ENCODE peak calls at places on chromosomes 2 and 18, in six cellular contexts. L is AG04450; T is effector memory CD8-positive, alpha-beta T cell; K is endodermal cell; U is kidney; I is A549. M is an unnamed sample.

GRCh38 chr2:85907671-85908157 is 18.9 kb upstream of the ST3GAL5 start:
- DNase-seq in I (peak; percentile 54), T (no peak), U (no peak), K (no peak), L (no peak), M (no peak)

GRCh38 chr2:157757500-157757899 is 118.6 kb downstream of the ACVR1 start:
- DNase-seq in T (no peak), U (no peak), I (no peak), L (no peak), K (no peak), M (no peak)

GRCh38 chr2:169452080-169452479 is 27.2 kb upstream of the BBS5 start:
- DNase-seq in I (peak; percentile 64), K (no peak), T (no peak), U (no peak), L (no peak), M (no peak)

GRCh38 chr18:77701977-77702376 is 452.3 kb downstream of the GALR1 start:
- DNase-seq in K (peak; percentile 49), U (no peak), T (no peak), I (no peak), L (no peak), M (no peak)

GRCh38 chr2:199111461-199111860 is 346.3 kb downstream of the SATB2 start:
- DNase-seq in T (no peak), U (no peak), I (no peak), K (no peak), L (no peak), M (no peak)

GRCh38 chr2:211436182-211436581 is 879.8 kb downstream of the CPS1 start:
- DNase-seq in I (no peak), U (no peak), K (no peak), L (no peak), T (no peak), M (no peak)

GRCh38 chr2:55985406-55985805 is 61.8 kb upstream of the EFEMP1 start:
- DNase-seq in I (no peak), T (no peak), L (no peak), K (no peak), U (no peak), M (no peak)

GRCh38 chr18:30328839-30329238 is 713.7 kb downstream of the DSC3 start:
- DNase-seq in K (no peak), I (no peak), L (no peak), U (no peak), T (no peak), M (no peak)

GRCh38 chr2:181364492-181365175 is 92.6 kb upstream of the ITGA4 start:
- DNase-seq in I (no peak), K (no peak), L (no peak), U (no peak), T (no peak), M (no peak)

GRCh38 chr2:173077506-173078177 is 2.0 kb downstream of the MAP3K20 start:
- DNase-seq in T (no peak), U (no peak), I (no peak), L (no peak), K (no peak), M (no peak)

GRCh38 chr2:219250044-219250781 is 2.8 kb upstream of the TUBA4B start:
- DNase-seq in L (no peak), U (peak; percentile 77), K (no peak), I (no peak), T (no peak), M (no peak)

GRCh38 chr2:48946444-48947048 is 191.0 kb upstream of the LHCGR start:
- DNase-seq in U (no peak), K (peak; percentile 49), T (peak; percentile 0), I (peak; percentile 53), L (peak; percentile 21), M (peak; percentile 36)

GRCh38 chr2:160417745-160418397 is 75.7 kb downstream of the RBMS1 start:
- DNase-seq in I (peak; percentile 48), L (no peak), T (no peak), K (no peak), U (no peak), M (no peak)

GRCh38 chr18:42183746-42184145 is 228.7 kb downstream of the PIK3C3 start:
- DNase-seq in T (no peak), L (peak; percentile 16), U (no peak), I (peak; percentile 36), K (no peak), M (no peak)

GRCh38 chr18:64202836-64203235 is 53.9 kb upstream of the LINC00305 start:
- DNase-seq in T (no peak), U (no peak), I (no peak), L (no peak), K (no peak), M (no peak)

GRCh38 chr2:225052703-225053102 is 10.4 kb upstream of the DOCK10 start:
- DNase-seq in K (no peak), U (no peak), T (peak; percentile 13), L (no peak), I (no peak), M (peak; percentile 58)

GRCh38 chr2:12177052-12177994 is 430.9 kb downstream of the LPIN1 start:
- DNase-seq in K (no peak), I (peak; percentile 14), U (peak; percentile 81), L (no peak), T (peak; percentile 8), M (peak; percentile 43)

GRCh38 chr2:39762448-39762847 is 16.6 kb downstream of the THUMPD2 start:
- DNase-seq in K (no peak), L (no peak), T (no peak), I (no peak), U (no peak), M (no peak)

GRCh38 chr2:26674002-26674751 is 18.3 kb upstream of the KCNK3 start:
- DNase-seq in T (no peak), U (no peak), K (peak; percentile 33), L (no peak), I (no peak), M (no peak)

GRCh38 chr2:127612111-127612822 is 33.7 kb upstream of the GPR17 start:
- DNase-seq in I (no peak), K (peak; percentile 24), L (no peak), T (no peak), U (no peak), M (no peak)

GRCh38 chr2:26534098-26534864 is 56.4 kb upstream of the OTOF start:
- DNase-seq in U (peak; percentile 26), L (no peak), I (no peak), T (no peak), K (peak; percentile 48), M (no peak)